ENCODE peak calls at places on chromosome 7, in eight cellular contexts. J is epithelial cell of esophagus, E is mammary epithelial cell, Q is lower leg skin, Y is SK-N-SH, K is dorsolateral prefrontal cortex, F is Panc1, B is kidney. Z is an unnamed sample.

GRCh38 chr7:65731562-65732035 is 141.3 kb upstream of the VKORC1L1 start:
- DNase-seq in F (no peak), K (no peak), Q (no peak), E (no peak), J (peak), B (no peak), Y (no peak), Z (no peak)

GRCh38 chr7:100394077-100394476 is 20.8 kb downstream of the PILRA start:
- DNase-seq in Q (no peak), E (no peak), B (no peak), F (no peak), K (no peak), J (no peak), Y (no peak), Z (no peak)

GRCh38 chr7:142568430-142569097 is 180.7 kb upstream of the PRSS1 start:
- DNase-seq in F (peak), B (no peak), E (peak), Y (no peak), Q (no peak), K (no peak), J (peak), Z (peak)

GRCh38 chr7:130982160-130982638 is 248.2 kb upstream of the KLF14 start:
- DNase-seq in F (no peak), Q (no peak), E (peak), K (no peak), Y (peak), B (no peak), J (peak), Z (no peak)

GRCh38 chr7:50449501-50449880 is 659 bp downstream of the FIGNL1 start:
- DNase-seq in B (no peak), F (no peak), Y (no peak), K (no peak), J (no peak), E (no peak), Q (no peak), Z (no peak)

GRCh38 chr7:30752979-30753378 is 1.0 kb downstream of the INMT start:
- DNase-seq in K (no peak), Y (no peak), J (no peak), E (no peak), B (peak), F (no peak), Q (no peak), Z (no peak)

GRCh38 chr7:128094111-128094570 is 62.9 kb upstream of the LRRC4 start:
- DNase-seq in E (no peak), Y (no peak), J (no peak), Q (no peak), F (no peak), B (no peak), K (no peak), Z (peak)

GRCh38 chr7:100396421-100396982 is 23.2 kb downstream of the PILRA start:
- DNase-seq in B (no peak), Q (no peak), F (no peak), Y (no peak), K (no peak), J (no peak), E (no peak), Z (no peak)

GRCh38 chr7:27180431-27181175 is 4.4 kb downstream of the HOXA11 start:
- DNase-seq in E (no peak), F (no peak), K (no peak), J (no peak), Y (no peak), B (peak), Q (no peak), Z (no peak)

GRCh38 chr7:90570373-90570959 is 25.7 kb upstream of the CDK14 start:
- DNase-seq in E (peak), B (no peak), Y (peak), K (no peak), F (no peak), Q (no peak), J (peak), Z (no peak)

GRCh38 chr7:68868975-68869374 is 729.3 kb upstream of the AUTS2 start:
- DNase-seq in F (no peak), E (no peak), K (no peak), B (no peak), Q (no peak), J (no peak), Y (no peak), Z (no peak)

GRCh38 chr7:126394406-126394805 is 858.3 kb downstream of the GRM8 start:
- DNase-seq in E (peak), B (no peak), F (no peak), J (peak), Q (no peak), K (no peak), Y (no peak), Z (no peak)

GRCh38 chr7:124752310-124752709 is 13.3 kb downstream of the GPR37 start:
- DNase-seq in F (no peak), E (no peak), Y (no peak), J (no peak), Q (no peak), B (no peak), K (no peak), Z (no peak)

GRCh38 chr7:98206451-98207330 is 4.5 kb upstream of the BHLHA15 start:
- DNase-seq in E (no peak), F (no peak), B (peak), K (peak), Y (no peak), Q (no peak), J (no peak), Z (no peak)

GRCh38 chr7:122518488-122518887 is 180.4 kb downstream of the RNF133 start:
- DNase-seq in F (no peak), J (peak), E (peak), Q (no peak), B (no peak), Y (no peak), K (no peak), Z (no peak)

GRCh38 chr7:92576296-92576695 is 13.9 kb downstream of the FAM133B start:
- DNase-seq in Y (no peak), B (no peak), Q (no peak), J (no peak), F (no peak), K (no peak), E (no peak), Z (no peak)

GRCh38 chr7:117872565-117873055 is 631 bp downstream of the CTTNBP2 start:
- DNase-seq in K (peak), J (peak), Y (no peak), E (no peak), Q (no peak), B (peak), F (no peak), Z (no peak)

GRCh38 chr7:10138087-10138854 is 835.4 kb upstream of the PHF14 start:
- DNase-seq in Y (no peak), Q (no peak), J (no peak), B (no peak), K (no peak), E (no peak), F (no peak), Z (no peak)

GRCh38 chr7:135981958-135982646 is 4.9 kb upstream of the MTPN start:
- DNase-seq in B (no peak), E (no peak), K (no peak), J (no peak), Q (no peak), F (no peak), Y (no peak), Z (no peak)

GRCh38 chr7:150945853-150946825 is 32.0 kb downstream of the KCNH2 start:
- DNase-seq in K (peak), Q (no peak), F (no peak), B (peak), J (peak), E (peak), Y (peak), Z (no peak)

GRCh38 chr7:3083350-3083749 is 39.7 kb upstream of the CARD11 start:
- DNase-seq in Q (no peak), Y (no peak), K (no peak), J (no peak), F (no peak), B (no peak), E (no peak), Z (no peak)

GRCh38 chr7:55052081-55052480 is 33.3 kb downstream of the EGFR start:
- DNase-seq in B (no peak), Y (no peak), Q (no peak), F (no peak), E (peak), J (peak), K (no peak), Z (no peak)

GRCh38 chr7:114931656-114932011 is 9.7 kb downstream of the MDFIC start:
- DNase-seq in J (no peak), Y (no peak), K (no peak), B (no peak), Q (no peak), F (no peak), E (no peak), Z (no peak)

GRCh38 chr7:11650030-11650429 is 182.0 kb downstream of the THSD7A start:
- DNase-seq in E (no peak), K (no peak), Y (no peak), F (no peak), B (no peak), Q (no peak), J (peak), Z (no peak)

GRCh38 chr7:80087051-80087767 is 47.4 kb upstream of the GNAI1 start:
- DNase-seq in F (no peak), B (no peak), E (no peak), Q (no peak), J (no peak), K (no peak), Y (no peak), Z (no peak)
- H3K4me3 ChIP-seq in F (no peak), B (no peak), E (no peak), Q (no peak), J (no peak), K (no peak), Y (no peak), Z (no peak)

GRCh38 chr7:28623863-28624262 is 211.5 kb downstream of the CREB5 start:
- DNase-seq in Y (peak), J (peak), E (peak), B (no peak), F (no peak), Q (no peak), K (no peak), Z (no peak)
- TF ChIP-seq CTCF in Y (peak), J (peak), E (peak), B (no peak), F (peak), Q (no peak), K (no peak), Z (peak)

GRCh38 chr7:155683714-155684113 is 39.3 kb downstream of the RBM33 start:
- DNase-seq in Q (no peak), B (no peak), J (no peak), F (no peak), Y (no peak), K (no peak), E (no peak), Z (no peak)
- H3K4me3 ChIP-seq in Q (no peak), B (no peak), J (no peak), F (no peak), Y (no peak), K (no peak), E (no peak), Z (no peak)

DNA sequence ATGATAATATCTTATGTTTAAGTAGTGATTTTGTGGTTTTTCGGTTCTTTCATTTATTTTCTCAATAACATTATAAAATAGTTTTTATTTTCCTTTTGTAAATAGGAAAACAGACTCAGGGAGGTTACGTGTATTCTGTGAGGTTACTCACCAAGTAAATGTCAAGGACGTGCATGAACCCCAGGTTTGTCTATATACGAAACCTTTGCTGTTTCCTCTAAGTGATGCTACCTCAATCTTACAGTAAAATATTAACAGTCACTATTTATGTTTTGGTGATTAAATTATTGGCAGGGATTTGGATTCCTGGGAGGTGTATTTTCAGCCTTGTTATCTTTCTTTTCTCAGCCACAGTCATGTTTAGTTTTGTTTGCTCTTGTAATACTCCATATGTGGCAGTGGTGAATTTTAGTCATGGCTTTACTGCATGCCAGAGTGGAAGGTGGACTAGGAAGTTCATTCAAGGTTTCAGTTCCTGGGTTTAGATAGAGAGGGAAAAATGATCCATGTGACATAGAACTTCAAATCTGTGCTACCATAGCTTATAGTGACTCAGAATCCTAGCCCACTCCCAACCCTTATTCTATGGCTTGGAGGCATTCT is 139.9 kb downstream of the ARL4A start:
- DNase-seq in E (no peak), K (no peak), F (no peak), J (peak), Q (no peak), Y (no peak), B (no peak), Z (no peak)
- TF ChIP-seq CTCF in E (no peak), K (no peak), F (no peak), J (no peak), Q (no peak), Y (no peak), B (no peak), Z (no peak)

DNA sequence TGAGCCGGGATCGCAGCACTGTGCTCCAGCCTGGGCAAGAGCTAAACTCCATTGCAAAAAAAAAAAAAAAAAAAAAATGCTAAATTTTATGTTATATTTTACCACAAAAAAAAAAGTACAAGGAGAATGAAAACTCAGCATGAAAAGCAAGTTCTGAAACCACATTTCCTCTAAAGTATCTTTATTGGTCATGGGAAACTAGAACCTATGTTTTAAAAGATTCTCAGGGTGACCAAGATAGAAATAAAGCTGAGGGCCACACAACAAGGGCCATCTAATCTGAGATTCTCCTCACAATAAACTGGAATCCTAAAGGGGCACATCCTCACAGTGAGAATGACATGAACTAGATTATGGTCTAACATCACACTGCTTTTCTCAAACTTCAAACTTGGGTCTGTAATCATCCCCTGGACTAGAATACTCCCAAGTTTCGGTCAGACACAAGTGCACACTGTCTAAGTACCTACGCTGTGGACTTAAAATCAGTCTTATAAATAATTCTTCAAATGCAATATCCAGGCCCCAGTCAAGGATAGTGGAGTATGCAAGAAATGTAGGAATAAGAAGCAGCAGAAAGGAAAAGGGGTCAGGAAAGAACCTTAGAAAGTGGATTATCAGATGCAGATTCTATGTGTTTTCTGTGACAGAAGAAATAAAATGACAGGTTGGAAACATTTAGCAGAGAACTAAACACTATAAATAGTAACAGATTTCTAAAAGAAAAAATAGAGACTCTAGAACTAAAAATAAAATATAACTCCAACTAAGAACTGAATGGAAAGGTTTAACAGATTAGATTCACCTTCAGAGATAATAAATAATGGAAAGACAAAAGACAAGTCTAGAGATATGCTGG is 49.9 kb downstream of the COA1 start:
- DNase-seq in Y (no peak), F (no peak), Q (no peak), E (no peak), K (no peak), J (no peak), B (no peak), Z (no peak)
- H3K4me3 ChIP-seq in Y (no peak), F (no peak), Q (no peak), E (no peak), K (no peak), J (no peak), B (no peak), Z (no peak)

Z was measured in epithelial cell of proximal tubule.